ENCODE peak calls at places on chromosomes 11 and 22, in six cellular contexts. One of them, this sample, is unnamed.

GRCh38 chr22:44408227-44409192 is 89.5 kb downstream of the RTL6 start:
- DNase-seq in aorta: peak
- DNase-seq in progenitor cell of endocrine pancreas: no peak
- DNase-seq in amniotic stem cell: no peak
- DNase-seq in frontal cortex: no peak
- DNase-seq in esophagus squamous epithelium: no peak
- DNase-seq in this sample: no peak

GRCh38 chr11:64759722-64760719 is at the start of gene PYGM:
- DNase-seq in aorta: peak
- DNase-seq in progenitor cell of endocrine pancreas: no peak
- DNase-seq in amniotic stem cell: no peak
- DNase-seq in frontal cortex: peak
- DNase-seq in esophagus squamous epithelium: no peak
- DNase-seq in this sample: no peak

GRCh38 chr22:41565403-41566054 is 4.7 kb downstream of the CSDC2 start:
- DNase-seq in aorta: peak
- DNase-seq in progenitor cell of endocrine pancreas: no peak
- DNase-seq in amniotic stem cell: peak
- DNase-seq in frontal cortex: no peak
- DNase-seq in esophagus squamous epithelium: no peak
- DNase-seq in this sample: no peak

GRCh38 chr11:64713031-64713780 is 9.8 kb downstream of the NRXN2 start:
- DNase-seq in aorta: peak
- DNase-seq in progenitor cell of endocrine pancreas: peak
- DNase-seq in amniotic stem cell: no peak
- DNase-seq in frontal cortex: no peak
- DNase-seq in esophagus squamous epithelium: no peak
- DNase-seq in this sample: peak

GRCh38 chr22:39959640-39960447 is at the start of gene TMA7B:
- DNase-seq in aorta: no peak
- DNase-seq in progenitor cell of endocrine pancreas: no peak
- DNase-seq in amniotic stem cell: no peak
- DNase-seq in frontal cortex: no peak
- DNase-seq in esophagus squamous epithelium: no peak
- DNase-seq in this sample: peak

GRCh38 chr22:22076361-22076760 is 93.8 kb upstream of the TOP3B start:
- DNase-seq in aorta: no peak
- DNase-seq in progenitor cell of endocrine pancreas: no peak
- DNase-seq in amniotic stem cell: no peak
- DNase-seq in frontal cortex: no peak
- DNase-seq in esophagus squamous epithelium: no peak
- DNase-seq in this sample: no peak

GRCh38 chr11:134346976-134347350 is 15.2 kb downstream of the GLB1L2 start:
- DNase-seq in aorta: no peak
- DNase-seq in progenitor cell of endocrine pancreas: no peak
- DNase-seq in amniotic stem cell: no peak
- DNase-seq in frontal cortex: no peak
- DNase-seq in esophagus squamous epithelium: no peak
- DNase-seq in this sample: no peak

GRCh38 chr11:102573851-102574250 is 43.3 kb upstream of the MMP7 start:
- DNase-seq in aorta: no peak
- DNase-seq in progenitor cell of endocrine pancreas: no peak
- DNase-seq in amniotic stem cell: no peak
- DNase-seq in frontal cortex: no peak
- DNase-seq in esophagus squamous epithelium: no peak
- DNase-seq in this sample: no peak

GRCh38 chr22:44669725-44670027 is 32.3 kb upstream of the PRR5 start:
- DNase-seq in aorta: peak
- DNase-seq in progenitor cell of endocrine pancreas: no peak
- DNase-seq in amniotic stem cell: no peak
- DNase-seq in frontal cortex: no peak
- DNase-seq in esophagus squamous epithelium: no peak
- DNase-seq in this sample: peak

GRCh38 chr11:34214961-34215805 is 109.8 kb downstream of the NAT10 start:
- DNase-seq in aorta: no peak
- DNase-seq in progenitor cell of endocrine pancreas: no peak
- DNase-seq in amniotic stem cell: no peak
- DNase-seq in frontal cortex: no peak
- DNase-seq in esophagus squamous epithelium: no peak
- DNase-seq in this sample: no peak

GRCh38 chr22:20435436-20436308 is 2.0 kb downstream of the SCARF2 start:
- DNase-seq in aorta: peak
- DNase-seq in progenitor cell of endocrine pancreas: no peak
- DNase-seq in amniotic stem cell: no peak
- DNase-seq in frontal cortex: no peak
- DNase-seq in esophagus squamous epithelium: no peak
- DNase-seq in this sample: no peak

GRCh38 chr22:19970479-19971275 is 29.1 kb upstream of the TXNRD2 start:
- DNase-seq in aorta: peak
- DNase-seq in progenitor cell of endocrine pancreas: peak
- DNase-seq in amniotic stem cell: no peak
- DNase-seq in frontal cortex: peak
- DNase-seq in esophagus squamous epithelium: no peak
- DNase-seq in this sample: peak

GRCh38 chr11:119310682-119311052 is 6.3 kb downstream of the MCAM start:
- DNase-seq in aorta: peak
- DNase-seq in progenitor cell of endocrine pancreas: no peak
- DNase-seq in amniotic stem cell: no peak
- DNase-seq in frontal cortex: no peak
- DNase-seq in esophagus squamous epithelium: no peak
- DNase-seq in this sample: no peak

GRCh38 chr22:38452373-38453064 is 2.5 kb downstream of the KCNJ4 start:
- DNase-seq in aorta: peak
- DNase-seq in progenitor cell of endocrine pancreas: no peak
- DNase-seq in amniotic stem cell: no peak
- DNase-seq in frontal cortex: no peak
- DNase-seq in esophagus squamous epithelium: no peak
- DNase-seq in this sample: no peak

GRCh38 chr11:35650467-35650866 is 12.1 kb upstream of the TRIM44 start:
- DNase-seq in aorta: no peak
- DNase-seq in progenitor cell of endocrine pancreas: no peak
- DNase-seq in amniotic stem cell: no peak
- DNase-seq in frontal cortex: no peak
- DNase-seq in esophagus squamous epithelium: no peak
- DNase-seq in this sample: no peak

GRCh38 chr11:34524696-34525095 is 11.1 kb upstream of the ELF5 start:
- DNase-seq in aorta: no peak
- DNase-seq in progenitor cell of endocrine pancreas: no peak
- DNase-seq in amniotic stem cell: no peak
- DNase-seq in frontal cortex: no peak
- DNase-seq in esophagus squamous epithelium: no peak
- DNase-seq in this sample: no peak

GRCh38 chr11:76153609-76153949 is 52.7 kb downstream of the WNT11 start:
- DNase-seq in aorta: peak
- DNase-seq in progenitor cell of endocrine pancreas: no peak
- DNase-seq in amniotic stem cell: peak
- DNase-seq in frontal cortex: peak
- DNase-seq in esophagus squamous epithelium: no peak
- DNase-seq in this sample: no peak

GRCh38 chr11:114399903-114400221 is 449 bp downstream of the C11orf71 start:
- DNase-seq in aorta: peak
- DNase-seq in progenitor cell of endocrine pancreas: peak
- DNase-seq in amniotic stem cell: peak
- DNase-seq in frontal cortex: no peak
- DNase-seq in esophagus squamous epithelium: no peak
- DNase-seq in this sample: peak

GRCh38 chr11:85680897-85681296 is 5.1 kb downstream of the CCDC89 start:
- DNase-seq in aorta: no peak
- DNase-seq in progenitor cell of endocrine pancreas: no peak
- DNase-seq in amniotic stem cell: no peak
- DNase-seq in frontal cortex: no peak
- DNase-seq in esophagus squamous epithelium: no peak
- DNase-seq in this sample: no peak